ENCODE peak calls at places on chromosomes 7 and 10, in nine cellular contexts. O, L, P, E, U, H, X, Q and M are unnamed samples.

GRCh38 chr10:608331-609265 is 80.9 kb downstream of the DIP2C start:
- DNase-seq in X (no peak), P (no peak), L (no peak), O (no peak), Q (no peak), H (no peak), E (peak), U (no peak), M (no peak)

GRCh38 chr10:11532329-11532728 is 79.1 kb downstream of the USP6NL start:
- DNase-seq in P (no peak), L (no peak), Q (no peak), E (no peak), H (no peak), O (no peak), U (no peak), X (no peak), M (no peak)

GRCh38 chr7:105198223-105198622 is 184.2 kb downstream of the KMT2E start:
- DNase-seq in Q (no peak), P (no peak), E (no peak), U (no peak), L (no peak), X (no peak), H (peak), O (no peak), M (no peak)

GRCh38 chr7:36670585-36671431 is 53.5 kb downstream of the AOAH start:
- DNase-seq in O (peak), L (peak), Q (peak), U (peak), E (peak), X (peak), P (peak), H (peak), M (peak)

GRCh38 chr7:66522518-66522917 is 106.2 kb upstream of the KCTD7 start:
- DNase-seq in E (no peak), L (peak), U (peak), P (no peak), Q (peak), H (no peak), O (no peak), X (no peak), M (peak)

GRCh38 chr10:100730739-100731602 is 14.4 kb upstream of the PAX2 start:
- DNase-seq in O (peak), L (peak), P (peak), X (peak), Q (peak), H (peak), U (no peak), E (peak), M (no peak)

GRCh38 chr10:13550813-13551212 is 22.0 kb upstream of the BEND7 start:
- DNase-seq in P (no peak), E (no peak), O (no peak), L (no peak), H (no peak), Q (no peak), U (no peak), X (no peak), M (no peak)

GRCh38 chr7:81470084-81470723 is 299.6 kb downstream of the HGF start:
- DNase-seq in Q (no peak), L (peak), H (peak), U (peak), X (peak), O (peak), P (no peak), E (no peak), M (peak)

GRCh38 chr10:93079663-93080349 is 6.1 kb downstream of the CYP26A1 start:
- DNase-seq in P (no peak), X (peak), H (no peak), Q (peak), E (no peak), L (no peak), O (no peak), U (no peak), M (no peak)

GRCh38 chr10:16809074-16809718 is 8.0 kb downstream of the RSU1 start:
- DNase-seq in L (peak), E (no peak), Q (no peak), P (peak), U (peak), H (peak), X (peak), O (peak), M (no peak)

GRCh38 chr10:91604462-91604935 is 28.4 kb downstream of the PPP1R3C start:
- DNase-seq in L (no peak), X (no peak), Q (no peak), U (no peak), E (no peak), O (no peak), H (peak), P (no peak), M (no peak)

GRCh38 chr7:119233015-119233414 is 1008.5 kb downstream of the ANKRD7 start:
- DNase-seq in E (no peak), X (no peak), H (no peak), L (no peak), Q (no peak), P (no peak), O (no peak), U (no peak), M (no peak)

GRCh38 chr10:31121797-31122586 is 90.3 kb upstream of the ZNF438 start:
- DNase-seq in U (no peak), L (no peak), X (no peak), H (no peak), O (no peak), Q (no peak), E (no peak), P (no peak), M (no peak)

GRCh38 chr10:91409069-91409868 is 875 bp upstream of the HECTD2 start:
- DNase-seq in P (no peak), Q (no peak), U (peak), E (no peak), X (peak), H (peak), L (peak), O (peak), M (peak)

GRCh38 chr10:29256531-29256930 is 32.3 kb upstream of the LYZL1 start:
- DNase-seq in X (no peak), E (no peak), P (no peak), O (no peak), L (no peak), H (no peak), Q (no peak), U (no peak), M (no peak)

DNA sequence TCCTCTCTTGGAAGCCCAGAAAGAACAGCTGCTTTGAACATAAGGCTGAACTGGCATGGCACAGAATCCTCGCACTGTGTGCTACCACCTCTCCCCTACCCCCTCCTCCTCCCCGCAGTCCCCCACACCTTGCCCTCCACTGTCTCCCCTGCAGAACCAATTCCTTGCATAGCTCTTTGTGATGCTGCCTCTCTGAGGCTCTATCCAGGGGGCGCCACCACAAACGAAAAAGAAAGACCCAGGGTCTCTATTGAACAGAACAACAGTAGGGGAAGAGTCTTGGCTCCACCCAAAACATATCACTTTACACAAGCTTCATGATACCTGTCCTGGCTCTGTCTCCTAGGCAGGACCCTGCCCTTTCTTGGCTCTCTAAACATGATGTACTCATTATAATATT is 26.2 kb upstream of the EBLN1 start:
- DNase-seq in L (no peak), U (peak), Q (no peak), X (no peak), E (no peak), H (no peak), P (no peak), O (no peak), M (no peak)
- TF ChIP-seq CTCF in L (no peak), U (no peak), Q (no peak), X (no peak), E (no peak), H (peak), P (no peak), O (no peak), M (no peak)

GRCh38 chr10:98394855-98395440 is 20.0 kb downstream of the PYROXD2 start:
- DNase-seq in Q (no peak), U (no peak), O (no peak), L (no peak), X (no peak), H (no peak), E (no peak), P (no peak), M (no peak)

GRCh38 chr10:98400482-98400881 is 14.5 kb downstream of the PYROXD2 start:
- DNase-seq in E (no peak), L (no peak), H (no peak), X (no peak), P (no peak), Q (no peak), U (no peak), O (no peak), M (no peak)

GRCh38 chr10:98399784-98400183 is 15.2 kb downstream of the PYROXD2 start:
- DNase-seq in H (no peak), O (no peak), Q (no peak), P (no peak), U (no peak), L (no peak), E (no peak), X (no peak), M (no peak)

GRCh38 chr10:98396096-98397053 is 18.6 kb downstream of the PYROXD2 start:
- DNase-seq in H (no peak), P (no peak), E (no peak), O (no peak), X (no peak), Q (no peak), L (no peak), U (no peak), M (no peak)

GRCh38 chr10:98397089-98397600 is 17.8 kb downstream of the PYROXD2 start:
- DNase-seq in X (no peak), P (no peak), L (no peak), Q (no peak), H (no peak), O (no peak), E (no peak), U (no peak), M (no peak)
- TF ChIP-seq CTCF in X (no peak), P (no peak), L (no peak), Q (no peak), H (no peak), O (no peak), E (no peak), U (no peak), M (no peak)

GRCh38 chr10:21823617-21824016 is 179.9 kb downstream of the DNAJC1 start:
- DNase-seq in U (no peak), X (no peak), E (no peak), P (no peak), Q (no peak), H (no peak), L (no peak), O (no peak), M (no peak)

GRCh38 chr10:21825345-21825744 is 178.2 kb downstream of the DNAJC1 start:
- DNase-seq in U (no peak), X (no peak), Q (no peak), H (no peak), O (no peak), P (no peak), E (no peak), L (no peak), M (no peak)

GRCh38 chr10:21826725-21827124 is 176.8 kb downstream of the DNAJC1 start:
- DNase-seq in L (no peak), E (no peak), X (no peak), Q (no peak), P (no peak), H (no peak), U (no peak), O (no peak), M (no peak)

GRCh38 chr10:21824409-21824808 is 179.1 kb downstream of the DNAJC1 start:
- DNase-seq in O (no peak), P (no peak), E (no peak), X (no peak), H (no peak), U (no peak), Q (no peak), L (no peak), M (no peak)

DNA sequence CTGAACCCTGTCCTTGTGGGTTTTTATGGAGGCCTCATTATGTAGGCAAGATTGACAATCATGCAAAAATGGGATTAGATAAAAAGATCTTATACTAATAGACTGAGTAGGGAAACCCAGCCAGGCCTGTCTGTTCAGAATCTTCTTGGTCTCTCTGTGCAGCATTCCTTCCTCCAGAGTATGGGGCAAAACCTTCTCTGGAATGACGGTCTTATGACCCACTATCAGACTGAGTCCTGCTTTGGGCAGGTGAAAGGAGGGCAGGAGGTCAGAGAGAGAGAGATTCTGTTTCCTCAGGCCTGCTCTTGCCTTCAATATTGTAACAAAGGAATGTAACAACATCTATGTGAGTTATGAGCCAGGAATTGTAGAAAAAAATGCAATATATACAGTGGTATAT is 182.6 kb downstream of the DNAJC1 start:
- DNase-seq in P (no peak), H (no peak), E (no peak), Q (no peak), L (no peak), X (no peak), O (no peak), U (no peak), M (no peak)
- TF ChIP-seq CTCF in P (no peak), H (no peak), E (no peak), Q (no peak), L (no peak), X (no peak), O (no peak), U (no peak), M (no peak)

GRCh38 chr7:140982508-140982907 is 32.2 kb downstream of the MRPS33 start:
- DNase-seq in P (no peak), U (no peak), X (no peak), E (no peak), L (peak), Q (no peak), H (no peak), O (no peak), M (no peak)

GRCh38 chr7:140989068-140989467 is 25.7 kb downstream of the MRPS33 start:
- DNase-seq in L (no peak), P (no peak), O (no peak), Q (no peak), U (no peak), X (no peak), E (no peak), H (no peak), M (no peak)

GRCh38 chr7:140983802-140984201 is 30.9 kb downstream of the MRPS33 start:
- DNase-seq in H (no peak), E (no peak), O (no peak), X (peak), U (no peak), P (no peak), L (peak), Q (no peak), M (no peak)
- TF ChIP-seq CTCF in H (peak), E (no peak), O (no peak), X (no peak), U (no peak), P (no peak), L (no peak), Q (no peak), M (no peak)

GRCh38 chr7:150385240-150385830 is 6.2 kb downstream of the ZNF775 start:
- DNase-seq in P (no peak), H (no peak), X (no peak), Q (no peak), U (no peak), O (no peak), L (no peak), E (no peak), M (peak)

GRCh38 chr7:150388306-150388705 is 9.2 kb downstream of the ZNF775 start:
- DNase-seq in Q (no peak), O (no peak), E (no peak), H (no peak), X (no peak), L (no peak), P (no peak), U (peak), M (no peak)

GRCh38 chr7:150390206-150390605 is 11.1 kb downstream of the ZNF775 start:
- DNase-seq in H (no peak), O (no peak), Q (no peak), E (no peak), U (peak), X (no peak), L (no peak), P (no peak), M (no peak)

GRCh38 chr7:150389532-150389816 is 10.3 kb downstream of the ZNF775 start:
- DNase-seq in L (no peak), U (no peak), H (no peak), E (no peak), O (no peak), X (no peak), P (no peak), Q (no peak), M (no peak)

DNA sequence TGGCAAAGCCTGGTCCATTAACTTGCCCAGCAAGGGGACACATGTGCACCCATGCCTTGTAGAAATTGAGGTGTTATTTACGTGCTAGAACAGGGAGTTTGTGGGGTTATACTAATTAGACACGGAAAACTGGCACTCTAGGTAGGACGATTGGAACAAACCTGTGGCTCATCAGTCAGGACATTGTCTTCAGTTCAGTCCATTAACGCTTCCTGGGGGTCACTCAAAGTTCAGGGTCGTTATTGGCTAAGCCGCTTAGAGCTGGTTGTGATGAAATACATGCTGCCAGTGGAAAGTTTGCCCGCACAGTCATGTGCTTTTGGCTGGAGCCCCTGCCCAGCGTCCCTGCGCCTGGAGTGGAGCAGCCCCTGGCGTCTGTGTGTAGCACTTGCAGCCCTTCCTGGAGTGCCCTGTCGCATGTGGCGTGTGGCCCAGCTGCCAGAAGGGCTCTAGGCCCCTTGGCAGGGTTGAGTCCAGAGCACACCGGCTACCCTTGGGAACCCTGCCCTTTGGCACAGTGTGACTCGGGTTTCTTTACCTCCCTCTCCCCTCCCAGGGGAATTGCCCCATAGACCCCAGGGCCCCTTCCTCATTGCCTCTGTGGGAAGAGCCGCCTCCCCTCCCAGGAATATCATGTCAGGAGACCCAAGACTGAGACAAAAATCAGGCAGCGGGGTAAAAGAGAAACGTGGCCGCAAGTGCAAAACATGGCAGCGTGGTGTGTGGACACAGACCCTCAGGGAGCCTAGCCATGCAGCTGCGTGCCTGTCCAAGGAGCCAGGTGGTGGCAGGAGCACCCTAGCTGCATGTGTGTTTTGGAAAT is 9.8 kb downstream of the ZNF775 start:
- DNase-seq in X (no peak), H (no peak), E (no peak), O (peak), P (no peak), Q (peak), U (peak), L (peak), M (peak)
- TF ChIP-seq CTCF in X (no peak), H (peak), E (no peak), O (peak), P (no peak), Q (peak), U (peak), L (peak), M (peak)

DNA sequence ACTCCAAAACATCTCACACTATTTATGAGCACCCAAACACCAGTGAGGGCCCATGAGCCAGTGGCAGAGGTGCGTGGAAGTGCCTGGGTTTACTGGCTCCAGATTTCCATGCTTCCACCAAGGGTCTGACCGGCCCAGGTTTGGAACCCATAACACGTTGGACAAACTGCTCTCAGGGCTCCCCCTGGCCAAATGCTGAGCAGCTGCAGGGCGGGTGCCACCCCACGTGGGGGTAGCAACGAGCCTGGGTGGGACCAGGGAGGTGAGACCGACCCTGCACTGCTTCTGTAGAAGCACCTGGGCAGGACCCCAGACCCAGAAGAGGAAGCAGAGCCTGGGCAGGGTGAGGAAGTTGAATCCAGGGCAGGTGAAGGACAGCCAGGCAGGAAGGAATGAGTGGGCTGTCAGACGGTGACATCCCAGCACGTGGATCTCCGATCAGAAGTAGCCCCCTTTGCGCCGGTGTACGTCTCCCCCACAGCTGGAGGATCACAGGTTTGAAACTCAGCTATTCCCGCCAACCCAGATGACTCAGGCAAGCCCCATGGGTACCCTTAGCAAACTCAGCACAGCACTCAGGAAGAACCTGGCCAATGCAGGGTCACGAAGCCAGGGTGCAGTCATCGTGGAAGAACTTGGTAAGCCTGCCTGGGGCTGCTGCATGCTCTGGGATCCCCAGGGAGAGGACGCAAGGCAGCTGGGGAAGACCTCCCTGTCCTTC is 100.4 kb upstream of the DDC start:
- DNase-seq in P (no peak), H (peak), E (no peak), U (no peak), X (no peak), Q (peak), O (no peak), L (no peak), M (no peak)
- TF ChIP-seq CTCF in P (no peak), H (peak), E (no peak), U (no peak), X (no peak), Q (no peak), O (no peak), L (no peak), M (no peak)

GRCh38 chr10:18145652-18146051 is 5.4 kb downstream of the CACNB2 start:
- DNase-seq in P (no peak), O (no peak), E (no peak), X (no peak), U (no peak), L (no peak), Q (no peak), H (no peak), M (no peak)
- TF ChIP-seq CTCF in P (no peak), O (no peak), E (no peak), X (no peak), U (no peak), L (no peak), Q (no peak), H (no peak), M (no peak)